ENCODE peak calls at places on chromosome X, in four cellular contexts. Z, N, A and V are unnamed samples. For H3K4me1, the result is how much of the 10 kb centered on the place peaks cover.

GRCh38 chrX:39532761-39533160 is 565.0 kb downstream of the BCOR start:
- DNase-seq in Z (no peak), A (no peak), N (no peak), V (no peak)

GRCh38 chrX:81316163-81316562 is 114.3 kb downstream of the SH3BGRL start:
- DNase-seq in N (no peak), Z (no peak), A (no peak), V (no peak)

GRCh38 chrX:99271641-99272040 is 1138.4 kb downstream of the PCDH19 start:
- DNase-seq in N (no peak), A (no peak), Z (no peak), V (no peak)

GRCh38 chrX:16516473-16516872 is 133.5 kb upstream of the S100G start:
- DNase-seq in A (no peak), Z (no peak), N (no peak), V (no peak)

GRCh38 chrX:67654301-67654700 is 110.5 kb downstream of the AR start:
- DNase-seq in A (no peak), Z (no peak), N (no peak), V (no peak)

GRCh38 chrX:1361275-1361674 is 24.7 kb downstream of the IL3RA start:
- DNase-seq in A (no peak), Z (no peak), N (no peak), V (no peak)

GRCh38 chrX:108456971-108457477 is 17.4 kb downstream of the COL4A5 start:
- DNase-seq in Z (no peak), N (no peak), A (no peak), V (no peak)

GRCh38 chrX:24204331-24204730 is 54.8 kb downstream of the ZFX start:
- DNase-seq in Z (no peak), A (no peak), N (no peak), V (no peak)

GRCh38 chrX:24245201-24245600 is 68.7 kb downstream of the SUPT20HL2 start:
- DNase-seq in A (no peak), N (no peak), Z (no peak), V (no peak)

GRCh38 chrX:47191806-47192401 is 1.7 kb upstream of the UBA1 start:
- DNase-seq in A (no peak), Z (no peak), N (no peak), V (no peak)

GRCh38 chrX:130015181-130015580 is 32.7 kb downstream of the BCORL1 start:
- DNase-seq in Z (no peak), N (no peak), A (no peak), V (no peak)

GRCh38 chrX:10288400-10288799 is 131.6 kb downstream of the CLCN4 start:
- DNase-seq in Z (no peak), N (no peak), A (no peak), V (no peak)

GRCh38 chrX:150635952-150636351 is 57.2 kb upstream of the MTMR1 start:
- DNase-seq in N (peak), A (no peak), Z (no peak), V (no peak)

GRCh38 chrX:32749075-32749474 is 462.3 kb downstream of the DMD start:
- DNase-seq in Z (no peak), A (no peak), N (no peak), V (no peak)

GRCh38 chrX:133414399-133415275 is 652 bp downstream of the GPC4 start:
- DNase-seq in Z (no peak), N (no peak), A (peak), V (no peak)

GRCh38 chrX:475926-476723 is 89.4 kb upstream of the PPP2R3B start:
- DNase-seq in N (no peak), Z (no peak), A (no peak), V (no peak)

GRCh38 chrX:30674799-30675198 is 21.6 kb downstream of the GK start:
- DNase-seq in N (no peak), A (no peak), Z (no peak), V (no peak)

DNA sequence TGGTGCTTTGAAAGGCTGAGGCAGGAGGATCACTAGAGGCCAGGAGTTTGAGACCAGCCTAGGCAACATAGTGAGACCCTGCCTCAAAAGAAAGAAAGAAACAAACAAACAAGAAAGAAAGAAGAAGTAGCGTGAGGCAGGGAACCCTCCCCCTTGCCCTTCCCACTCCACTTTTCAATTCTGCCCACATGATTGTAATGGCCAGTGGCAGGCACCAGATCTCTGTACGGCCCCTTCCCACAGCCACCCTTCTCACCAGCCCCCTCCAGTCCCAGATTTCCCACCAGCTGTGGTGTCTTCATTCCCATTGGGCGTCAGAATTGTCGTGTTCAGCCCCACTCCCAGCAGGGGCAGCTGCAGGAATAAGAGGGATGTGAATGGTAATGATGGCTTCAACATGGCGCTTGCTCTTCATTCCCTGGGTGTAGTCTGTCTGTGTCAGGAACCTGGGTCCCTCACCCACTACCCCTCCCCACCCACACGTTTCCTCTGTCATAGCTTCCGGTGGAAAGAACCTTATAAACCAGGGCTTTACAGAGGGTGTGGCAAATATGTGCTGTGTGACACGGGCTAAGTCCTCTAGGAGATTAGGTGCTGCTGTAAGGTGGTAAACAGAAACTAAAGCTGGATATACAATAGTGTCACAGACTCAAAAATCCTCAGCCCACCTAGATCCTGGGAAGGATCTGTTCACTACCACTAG is at the start of gene IL2RG:
- DNase-seq in A (no peak), Z (peak), N (no peak), V (peak)
- H3K4me1 ChIP-seq in A (under half), Z (under half), N (under half), V (under half)

GRCh38 chrX:148309413-148309812 is 191.0 kb upstream of the AFF2 start:
- DNase-seq in Z (no peak), N (no peak), A (no peak), V (no peak)
- H3K4me1 ChIP-seq in Z (under half), N (under half), A (under half), V (under half)

DNA sequence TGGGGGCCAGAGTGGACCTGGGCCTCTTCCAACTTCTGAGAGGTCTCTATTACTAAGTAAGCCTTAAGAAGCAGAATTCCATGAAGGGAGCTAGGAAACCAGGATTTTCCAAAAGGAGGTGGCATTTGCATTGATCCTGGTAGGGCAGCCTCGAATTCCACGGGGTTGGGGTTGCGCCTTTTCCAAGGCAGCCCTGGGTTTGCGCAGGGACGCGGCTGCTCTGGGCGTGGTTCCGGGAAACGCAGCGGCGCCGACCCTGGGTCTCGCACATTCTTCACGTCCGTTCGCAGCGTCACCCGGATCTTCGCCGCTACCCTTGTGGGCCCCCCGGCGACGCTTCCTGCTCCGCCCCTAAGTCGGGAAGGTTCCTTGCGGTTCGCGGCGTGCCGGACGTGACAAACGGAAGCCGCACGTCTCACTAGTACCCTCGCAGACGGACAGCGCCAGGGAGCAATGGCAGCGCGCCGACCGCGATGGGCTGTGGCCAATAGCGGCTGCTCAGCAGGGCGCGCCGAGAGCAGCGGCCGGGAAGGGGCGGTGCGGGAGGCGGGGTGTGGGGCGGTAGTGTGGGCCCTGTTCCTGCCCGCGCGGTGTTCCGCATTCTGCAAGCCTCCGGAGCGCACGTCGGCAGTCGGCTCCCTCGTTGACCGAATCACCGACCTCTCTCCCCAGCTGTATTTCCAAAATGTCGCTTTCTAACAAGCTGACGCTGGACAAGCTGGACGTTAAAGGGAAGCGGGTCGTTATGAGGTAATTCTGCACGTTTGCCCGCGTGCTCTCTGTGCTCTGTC is at the start of gene PGK1:
- DNase-seq in Z (peak), N (peak), A (peak), V (peak)
- H3K4me1 ChIP-seq in Z (under half), N (under half), A (under half), V (under half)

DNA sequence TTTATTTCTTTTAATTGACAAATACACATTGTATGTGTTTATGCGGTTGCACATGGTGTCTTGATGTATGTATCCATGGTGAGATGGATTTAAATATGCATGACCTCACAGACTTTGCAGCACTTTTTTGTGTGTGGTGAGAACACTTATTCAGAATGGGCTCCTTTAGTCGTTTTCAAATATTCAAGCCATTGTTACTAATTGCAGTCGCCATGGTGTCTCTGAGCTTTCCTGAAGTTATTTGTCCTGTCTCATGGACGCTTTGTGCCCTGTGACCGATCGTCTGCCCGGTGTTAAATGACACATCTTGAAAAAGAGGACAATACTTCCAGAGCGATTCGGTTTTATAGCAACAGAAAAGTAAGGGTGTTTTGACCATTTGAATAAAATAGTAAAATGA is 14.4 kb downstream of the CD99 start:
- DNase-seq in A (no peak), Z (no peak), N (no peak), V (no peak)
- H3K4me1 ChIP-seq in A (half or more), Z (half or more), N (under half), V (half or more)

DNA sequence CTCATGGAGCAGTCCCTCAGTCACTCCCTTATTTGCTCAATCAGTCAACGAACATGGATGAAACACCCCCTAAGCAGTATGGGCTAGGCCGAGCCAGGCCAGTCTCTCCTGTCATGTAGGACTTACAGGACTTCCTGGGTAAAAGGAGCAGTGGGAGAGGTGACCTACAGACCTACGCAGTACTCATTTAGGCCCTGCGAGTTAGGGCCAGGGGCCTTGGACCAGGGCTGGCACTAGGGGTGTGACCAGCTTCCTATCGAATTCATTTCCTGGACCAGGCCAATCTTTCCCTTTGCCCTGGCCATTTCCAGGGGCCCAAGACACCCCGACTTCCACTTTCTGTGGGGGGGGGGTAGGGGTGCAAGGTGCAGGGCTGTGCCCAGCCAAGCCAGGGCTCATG is 164.2 kb downstream of the EFNB1 start:
- DNase-seq in Z (no peak), N (no peak), A (no peak), V (no peak)
- H3K4me1 ChIP-seq in Z (under half), N (under half), A (under half), V (under half)

DNA sequence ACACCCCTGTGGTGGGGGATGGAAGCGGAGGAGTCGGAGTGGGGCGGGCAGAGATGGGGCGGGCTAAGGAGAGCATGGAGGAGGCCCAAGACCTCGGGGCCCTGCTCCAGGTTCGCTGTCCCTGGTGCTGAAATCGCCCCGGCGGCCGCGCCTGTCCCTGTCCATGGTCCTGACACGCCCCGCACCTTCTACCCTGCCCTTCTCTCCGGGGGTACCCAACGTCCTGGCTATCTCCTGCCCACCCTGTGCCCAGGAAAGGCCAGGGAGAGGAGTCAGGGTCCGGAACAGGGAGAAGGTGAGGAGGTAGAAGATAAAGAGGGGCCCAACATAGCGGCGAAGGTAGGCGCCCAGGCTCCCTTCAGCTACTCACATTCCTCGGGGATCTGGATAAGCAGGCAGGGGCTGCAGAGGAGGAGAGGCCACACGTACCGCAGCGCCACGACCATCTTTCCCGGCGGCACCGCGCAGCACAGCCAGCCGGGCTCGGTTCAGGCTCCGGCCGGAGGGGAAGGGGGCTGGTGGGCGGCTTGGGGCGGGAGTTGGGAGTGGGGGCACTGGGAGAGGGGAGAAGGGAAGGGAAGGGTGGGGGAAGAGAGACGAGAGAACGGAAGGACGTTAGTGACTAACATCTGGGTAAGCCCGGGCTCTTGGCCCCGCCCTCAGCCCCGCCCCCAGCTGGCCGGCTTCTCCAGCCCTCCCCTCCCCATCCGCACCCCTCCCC is 10.4 kb downstream of the L1CAM start:
- DNase-seq in A (peak), Z (peak), N (no peak), V (peak)
- H3K4me1 ChIP-seq in A (under half), Z (under half), N (under half), V (under half)

DNA sequence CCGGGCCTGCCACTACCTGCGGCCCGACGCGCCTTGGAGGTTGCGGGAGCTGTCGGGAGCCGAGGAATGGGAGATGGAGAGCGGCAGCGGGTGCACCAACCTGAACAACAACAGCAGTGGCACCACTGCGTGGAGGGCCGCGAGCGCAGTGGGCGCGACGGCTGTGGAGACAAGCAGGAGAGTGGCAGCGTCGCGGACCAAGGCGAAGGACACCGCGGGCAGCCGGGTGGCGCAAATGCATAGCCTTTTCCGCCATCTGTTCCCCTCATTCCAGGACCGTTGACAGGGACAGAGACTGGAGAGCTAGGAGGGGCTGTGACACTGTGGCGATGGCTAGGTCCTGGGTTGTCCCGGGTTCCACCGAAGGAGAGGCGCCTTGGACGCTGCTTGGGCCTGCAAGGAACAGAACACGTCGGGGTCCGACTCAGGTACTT is 962 bp downstream of the SOWAHD start:
- DNase-seq in N (no peak), Z (no peak), A (no peak), V (no peak)
- H3K4me1 ChIP-seq in N (under half), Z (under half), A (under half), V (half or more)

GRCh38 chrX:154599531-154599930 is 14.6 kb downstream of the CTAG1A start:
- DNase-seq in Z (no peak), A (no peak), N (no peak), V (no peak)
- H3K4me1 ChIP-seq in Z (under half), A (under half), N (under half), V (under half)